ENCODE peak calls at places on chromosomes 5 and 9, in seven cellular contexts. Z, M, U, O, S, F and B are unnamed samples.

GRCh38 chr5:60668715-60669304 is 31.2 kb downstream of the DEPDC1B start:
- DNase-seq in Z (peak), M (peak), U (no peak), O (peak), S (no peak), F (peak), B (peak)

GRCh38 chr9:93098236-93098946 is 2.4 kb downstream of the CARD19 start:
- DNase-seq in Z (peak), M (peak), U (no peak), O (peak), S (peak), F (peak), B (peak)

GRCh38 chr5:137753227-137753985 is 757 bp downstream of the HNRNPA0 start:
- DNase-seq in Z (no peak), M (no peak), U (no peak), O (no peak), S (peak), F (no peak), B (no peak)

GRCh38 chr9:69674112-69674511 is 1.9 kb upstream of the APBA1 start:
- DNase-seq in Z (no peak), M (no peak), U (peak), O (peak), S (no peak), F (no peak), B (no peak)

GRCh38 chr5:36733183-36733582 is 126.8 kb downstream of the SLC1A3 start:
- DNase-seq in Z (peak), M (no peak), U (no peak), O (no peak), S (no peak), F (no peak), B (no peak)

GRCh38 chr9:122946486-122947003 is 5.7 kb downstream of the RABGAP1 start:
- DNase-seq in Z (no peak), M (no peak), U (no peak), O (no peak), S (no peak), F (no peak), B (no peak)

GRCh38 chr5:159504857-159505304 is 174.6 kb upstream of the IL12B start:
- DNase-seq in Z (peak), M (peak), U (no peak), O (peak), S (peak), F (peak), B (peak)

GRCh38 chr5:35117960-35118359 is 70.2 kb upstream of the AGXT2 start:
- DNase-seq in Z (peak), M (peak), U (no peak), O (peak), S (no peak), F (peak), B (peak)

GRCh38 chr9:106888992-106889631 is 26.1 kb downstream of the ZNF462 start:
- DNase-seq in Z (peak), M (no peak), U (no peak), O (no peak), S (no peak), F (no peak), B (no peak)

GRCh38 chr9:87834357-87834756 is 48.3 kb upstream of the SPATA31E1 start:
- DNase-seq in Z (no peak), M (no peak), U (peak), O (no peak), S (peak), F (no peak), B (no peak)

GRCh38 chr5:74232281-74232680 is 408.2 kb downstream of the ENC1 start:
- DNase-seq in Z (peak), M (peak), U (no peak), O (peak), S (no peak), F (peak), B (peak)

GRCh38 chr9:84067851-84068250 is 87.2 kb downstream of the RMI1 start:
- DNase-seq in Z (no peak), M (no peak), U (no peak), O (no peak), S (no peak), F (no peak), B (no peak)

GRCh38 chr5:112479418-112479817 is 60.3 kb upstream of the EPB41L4A start:
- DNase-seq in Z (peak), M (peak), U (no peak), O (peak), S (no peak), F (peak), B (peak)

GRCh38 chr9:109225629-109226028 is 58.6 kb upstream of the FRRS1L start:
- DNase-seq in Z (no peak), M (no peak), U (no peak), O (no peak), S (no peak), F (no peak), B (no peak)

GRCh38 chr9:83007521-83008300 is 55.2 kb downstream of the RASEF start:
- DNase-seq in Z (no peak), M (no peak), U (peak), O (no peak), S (no peak), F (no peak), B (no peak)

GRCh38 chr5:76690704-76691469 is 25.0 kb upstream of the F2R start:
- DNase-seq in Z (no peak), M (peak), U (no peak), O (peak), S (peak), F (peak), B (peak)

GRCh38 chr5:138448481-138449398 is 9.9 kb downstream of the REEP2 start:
- DNase-seq in Z (no peak), M (peak), U (no peak), O (no peak), S (no peak), F (peak), B (no peak)

GRCh38 chr5:66904189-66904588 is 292.4 kb downstream of the CD180 start:
- DNase-seq in Z (no peak), M (no peak), U (no peak), O (no peak), S (no peak), F (no peak), B (no peak)

GRCh38 chr5:176489077-176489476 is 40.9 kb downstream of the FAF2 start:
- DNase-seq in Z (no peak), M (no peak), U (no peak), O (peak), S (no peak), F (no peak), B (no peak)

GRCh38 chr5:58544195-58544594 is 38.7 kb upstream of the RAB3C start:
- DNase-seq in Z (no peak), M (no peak), U (no peak), O (no peak), S (no peak), F (no peak), B (no peak)

DNA sequence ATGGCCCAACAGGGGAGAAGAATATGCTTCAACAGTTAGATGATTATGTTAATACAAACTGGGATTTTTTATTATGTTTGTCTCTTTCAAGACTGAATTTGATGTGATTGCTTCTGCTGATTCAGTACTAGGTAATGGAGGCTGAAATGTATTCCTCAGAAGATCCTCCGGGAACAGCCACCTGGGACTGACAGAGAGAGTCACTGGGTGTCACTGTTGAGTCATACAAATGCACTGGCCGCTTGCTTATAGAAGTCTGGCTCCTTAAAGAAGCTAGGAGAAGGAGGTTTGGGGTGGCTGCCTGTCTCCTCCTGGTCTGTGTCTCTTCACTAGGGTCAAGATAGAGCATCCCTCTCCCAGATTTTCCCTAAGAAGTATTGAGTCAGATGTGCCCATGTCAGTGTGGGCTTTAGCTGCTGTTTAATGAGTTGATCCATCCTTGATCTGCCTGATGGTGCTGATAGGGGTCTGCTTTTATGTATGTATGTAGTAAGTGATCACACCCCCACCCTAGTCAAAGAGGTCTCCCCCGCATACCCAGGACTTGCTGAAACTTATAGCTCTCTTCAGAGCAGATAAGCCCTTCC is 773.4 kb downstream of the BRINP1 start:
- DNase-seq in Z (peak), M (no peak), U (peak), O (peak), S (no peak), F (peak), B (peak)
- H3K9ac ChIP-seq in Z (no peak), M (no peak), U (no peak), O (no peak), S (no peak), F (no peak), B (no peak)

GRCh38 chr9:10054456-10054855 is 558.3 kb downstream of the PTPRD start:
- DNase-seq in Z (no peak), M (no peak), U (no peak), O (no peak), S (no peak), F (no peak), B (no peak)

GRCh38 chr9:10055886-10056395 is 556.9 kb downstream of the PTPRD start:
- DNase-seq in Z (no peak), M (no peak), U (no peak), O (no peak), S (no peak), F (no peak), B (no peak)

GRCh38 chr9:10052181-10052580 is 560.6 kb downstream of the PTPRD start:
- DNase-seq in Z (no peak), M (no peak), U (no peak), O (no peak), S (no peak), F (no peak), B (no peak)

GRCh38 chr9:10050016-10050415 is 562.8 kb downstream of the PTPRD start:
- DNase-seq in Z (peak), M (peak), U (no peak), O (no peak), S (no peak), F (peak), B (peak)

GRCh38 chr9:10052916-10053315 is 559.9 kb downstream of the PTPRD start:
- DNase-seq in Z (no peak), M (no peak), U (no peak), O (no peak), S (no peak), F (no peak), B (no peak)
- H3K9ac ChIP-seq in Z (no peak), M (no peak), U (no peak), O (no peak), S (no peak), F (no peak), B (no peak)

DNA sequence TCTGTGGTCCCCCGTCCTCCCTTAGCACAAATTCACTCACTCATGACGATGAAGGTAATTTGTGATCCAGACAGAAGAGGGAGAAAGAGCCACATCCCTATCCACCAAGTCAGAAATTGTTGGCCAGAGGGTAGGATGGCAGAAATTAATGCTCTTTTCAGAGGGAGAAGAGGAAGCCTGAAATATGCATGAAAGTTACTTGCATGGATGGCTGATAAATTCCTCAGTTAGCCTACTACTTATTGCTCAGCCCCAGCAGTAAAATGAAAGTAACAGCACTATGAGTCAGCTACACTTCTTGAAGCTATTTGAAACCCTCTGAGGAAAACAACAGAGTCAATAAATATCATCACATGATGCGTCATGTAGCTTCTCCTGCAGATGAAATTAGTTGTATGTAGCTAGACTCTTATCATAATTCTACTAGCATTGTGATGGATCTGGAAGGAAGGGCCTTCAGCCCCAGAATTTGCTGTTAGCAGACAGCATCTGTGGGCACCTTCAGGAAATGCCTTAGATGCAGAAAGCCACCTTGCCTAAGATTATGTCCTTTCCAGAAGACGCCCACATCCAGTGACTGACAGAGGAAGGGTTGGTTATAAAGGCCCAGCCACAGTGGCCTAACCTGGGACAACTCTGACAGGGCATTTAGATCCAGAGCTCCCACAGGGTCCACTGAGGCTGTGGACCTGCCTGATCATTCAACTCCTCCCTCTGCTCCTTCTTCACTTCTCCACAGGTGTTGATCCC is 81.2 kb upstream of the CCDC112 start:
- DNase-seq in Z (peak), M (peak), U (no peak), O (peak), S (no peak), F (peak), B (peak)
- H3K9ac ChIP-seq in Z (no peak), M (peak), U (no peak), O (no peak), S (no peak), F (no peak), B (peak)

GRCh38 chr5:78557601-78558000 is 91.0 kb downstream of the LHFPL2 start:
- DNase-seq in Z (no peak), M (no peak), U (peak), O (no peak), S (no peak), F (no peak), B (no peak)
- H3K9ac ChIP-seq in Z (no peak), M (no peak), U (no peak), O (no peak), S (no peak), F (no peak), B (no peak)

GRCh38 chr5:89601880-89602279 is 718.9 kb upstream of the MEF2C start:
- DNase-seq in Z (no peak), M (no peak), U (no peak), O (no peak), S (no peak), F (no peak), B (no peak)

GRCh38 chr5:89606901-89607554 is 724.0 kb upstream of the MEF2C start:
- DNase-seq in Z (no peak), M (no peak), U (no peak), O (no peak), S (no peak), F (no peak), B (no peak)
- H3K9ac ChIP-seq in Z (no peak), M (no peak), U (no peak), O (no peak), S (no peak), F (no peak), B (no peak)

DNA sequence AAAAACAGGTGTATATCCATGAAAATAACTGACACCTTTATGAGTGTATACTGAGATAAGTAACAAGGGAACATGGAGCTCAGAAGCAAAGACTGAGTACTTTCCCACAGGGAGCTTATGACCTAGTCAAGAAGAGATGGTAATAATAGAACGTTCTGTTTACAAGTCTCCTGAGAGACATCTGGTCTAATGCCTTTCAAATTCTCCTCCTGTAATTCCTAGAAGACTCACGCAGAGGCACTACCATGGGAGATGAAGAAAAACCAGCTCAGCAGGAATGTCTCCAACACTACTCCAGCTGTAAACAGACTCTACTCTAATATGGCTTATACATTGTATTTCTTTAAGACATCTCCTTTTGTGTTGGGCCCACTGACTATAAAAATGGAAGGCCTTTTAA is 503.6 kb upstream of the TUSC1 start:
- DNase-seq in Z (no peak), M (no peak), U (no peak), O (peak), S (no peak), F (no peak), B (no peak)
- H3K9ac ChIP-seq in Z (no peak), M (no peak), U (no peak), O (no peak), S (no peak), F (no peak), B (no peak)

DNA sequence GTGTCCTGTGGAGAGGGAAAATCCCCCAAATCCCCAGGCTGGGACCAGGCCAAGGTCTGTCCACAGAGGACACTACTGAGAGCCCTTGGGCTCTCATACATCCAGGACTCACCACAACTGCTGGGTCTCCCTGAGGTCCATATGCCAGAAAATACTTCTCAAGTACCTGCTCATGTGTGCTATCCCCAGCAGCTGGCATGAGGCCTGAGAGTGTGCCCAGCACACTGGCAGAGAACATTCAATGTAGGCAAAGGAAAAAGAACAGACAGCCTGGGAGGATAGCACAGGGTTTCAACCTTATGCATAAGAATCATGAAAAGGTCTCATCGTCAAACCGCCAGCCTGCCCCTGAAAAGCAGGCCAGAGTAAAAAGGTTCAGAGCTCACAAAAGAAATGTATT is 154.1 kb upstream of the TAS2R1 start:
- DNase-seq in Z (no peak), M (no peak), U (no peak), O (no peak), S (no peak), F (no peak), B (no peak)
- H3K9ac ChIP-seq in Z (no peak), M (no peak), U (no peak), O (no peak), S (no peak), F (no peak), B (no peak)

DNA sequence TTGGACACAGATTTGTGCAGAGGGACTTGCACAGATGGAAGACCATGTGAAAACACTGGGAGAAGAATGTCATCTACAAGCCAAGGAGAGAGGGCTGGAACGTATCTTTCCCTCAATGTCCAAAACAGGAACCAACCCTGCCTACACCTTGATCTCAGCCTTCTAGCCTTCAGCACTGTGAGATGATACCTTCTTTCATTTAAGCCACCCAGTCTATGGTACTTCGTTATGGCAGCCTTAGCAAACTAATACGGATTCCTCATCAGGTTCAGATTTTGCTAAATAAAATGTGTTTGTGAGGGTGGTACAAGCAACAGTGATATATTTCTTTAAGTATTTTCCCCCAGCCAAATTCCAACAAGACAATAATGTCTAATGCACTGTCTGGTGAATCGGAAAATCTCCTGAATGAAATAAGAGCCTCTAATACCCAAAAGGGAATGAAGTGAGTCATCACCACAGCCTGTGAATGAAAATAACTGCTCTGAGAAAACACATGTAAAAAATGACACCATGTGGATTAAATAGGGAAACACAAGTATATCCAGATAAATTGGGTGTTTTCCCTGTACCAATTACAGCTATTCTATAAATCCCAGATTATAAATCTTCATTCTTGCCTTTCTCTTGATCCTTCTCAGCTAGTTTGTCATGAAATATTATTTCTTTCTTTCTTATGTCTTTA is 182.8 kb upstream of the TARS1 start:
- DNase-seq in Z (peak), M (peak), U (no peak), O (peak), S (no peak), F (peak), B (peak)
- H3K9ac ChIP-seq in Z (no peak), M (no peak), U (no peak), O (no peak), S (no peak), F (no peak), B (no peak)